ENCODE peak calls at places on chromosome 14, in seven cellular contexts. N is activated CD4-positive, alpha-beta T cell treated with anti-CD3 and anti-CD28 coated beads for 48 hours; O is activated T-helper 1 cell treated with Interleukin-2 at 50 U/mL for 16 hours; R is left ventricle myocardium inferior; M is GM06990; K is fibroblast of pulmonary artery; I is GM04503. U is an unnamed sample.

GRCh38 chr14:77208266-77208978 is 26.8 kb downstream of the TMEM63C start:
- DNase-seq in N (peak), O (peak), R (peak), M (peak), K (peak), I (peak), U (peak)

GRCh38 chr14:104481323-104481722 is 98.2 kb upstream of the C14orf180 start:
- DNase-seq in N (no peak), O (no peak), R (no peak), M (no peak), K (no peak), I (no peak), U (no peak)

GRCh38 chr14:37186865-37187264 is 10.9 kb upstream of the MIPOL1 start:
- DNase-seq in N (no peak), O (no peak), R (no peak), M (no peak), K (no peak), I (no peak), U (no peak)

GRCh38 chr14:102292446-102292845 is 12.5 kb downstream of the MOK start:
- DNase-seq in N (no peak), O (no peak), R (no peak), M (no peak), K (no peak), I (no peak), U (no peak)

GRCh38 chr14:61255968-61256367 is 25.2 kb downstream of the TMEM30B start:
- DNase-seq in N (no peak), O (no peak), R (no peak), M (no peak), K (no peak), I (no peak), U (no peak)

GRCh38 chr14:104982548-104983230 is 2.9 kb upstream of the CLBA1 start:
- DNase-seq in N (no peak), O (no peak), R (no peak), M (no peak), K (no peak), I (no peak), U (no peak)

GRCh38 chr14:50109342-50109741 is 7.0 kb downstream of the VCPKMT start:
- DNase-seq in N (no peak), O (no peak), R (no peak), M (no peak), K (peak), I (no peak), U (peak)

GRCh38 chr14:106530423-106531107 is 1004.2 kb downstream of the TMEM121 start:
- DNase-seq in N (peak), O (peak), R (no peak), M (peak), K (no peak), I (no peak), U (no peak)

GRCh38 chr14:36207500-36207899 is 31.0 kb upstream of the PTCSC3 start:
- DNase-seq in N (no peak), O (no peak), R (no peak), M (no peak), K (peak), I (no peak), U (peak)

GRCh38 chr14:78143489-78144145 is 26.6 kb upstream of the NRXN3 start:
- DNase-seq in N (peak), O (no peak), R (no peak), M (no peak), K (no peak), I (no peak), U (peak)

GRCh38 chr14:62777510-62777909 is 267.7 kb downstream of the KCNH5 start:
- DNase-seq in N (no peak), O (no peak), R (no peak), M (no peak), K (no peak), I (no peak), U (no peak)

GRCh38 chr14:81311816-81312215 is 88.3 kb downstream of the STON2 start:
- DNase-seq in N (no peak), O (no peak), R (no peak), M (no peak), K (no peak), I (no peak), U (peak)

GRCh38 chr14:25516838-25517237 is 466.9 kb upstream of the STXBP6 start:
- DNase-seq in N (no peak), O (no peak), R (no peak), M (no peak), K (no peak), I (no peak), U (peak)

GRCh38 chr14:35499180-35499579 is 34.8 kb upstream of the INSM2 start:
- DNase-seq in N (no peak), O (no peak), R (no peak), M (no peak), K (no peak), I (no peak), U (no peak)

GRCh38 chr14:104378636-104379225 is 200.8 kb upstream of the C14orf180 start:
- DNase-seq in N (no peak), O (no peak), R (no peak), M (no peak), K (no peak), I (no peak), U (no peak)

GRCh38 chr14:85576161-85576560 is 46.2 kb downstream of the FLRT2 start:
- DNase-seq in N (no peak), O (no peak), R (no peak), M (no peak), K (peak), I (peak), U (peak)

GRCh38 chr14:61145903-61146411 is 135.2 kb downstream of the TMEM30B start:
- DNase-seq in N (no peak), O (no peak), R (no peak), M (no peak), K (peak), I (peak), U (peak)

GRCh38 chr14:100120522-100121269 is 38.7 kb downstream of the DEGS2 start:
- DNase-seq in N (no peak), O (no peak), R (no peak), M (no peak), K (no peak), I (no peak), U (no peak)

GRCh38 chr14:49868720-49869114 is 16.1 kb upstream of the NEMF start:
- DNase-seq in N (no peak), O (no peak), R (no peak), M (no peak), K (no peak), I (no peak), U (no peak)

GRCh38 chr14:68508581-68508980 is 284.3 kb downstream of the ZFP36L1 start:
- DNase-seq in N (no peak), O (no peak), R (no peak), M (no peak), K (no peak), I (no peak), U (no peak)

GRCh38 chr14:21229821-21230220 is 39.4 kb downstream of the HNRNPC start:
- DNase-seq in N (no peak), O (no peak), R (no peak), M (no peak), K (no peak), I (no peak), U (no peak)

GRCh38 chr14:33788116-33788515 is 162.8 kb downstream of the EGLN3 start:
- DNase-seq in N (no peak), O (no peak), R (no peak), M (no peak), K (no peak), I (no peak), U (no peak)

GRCh38 chr14:68938515-68939423 is 40.3 kb downstream of the ACTN1 start:
- DNase-seq in N (no peak), O (no peak), R (peak), M (no peak), K (peak), I (no peak), U (peak)

GRCh38 chr14:74426202-74426582 is at the start of gene SYNDIG1L:
- DNase-seq in N (no peak), O (no peak), R (no peak), M (no peak), K (no peak), I (no peak), U (no peak)

GRCh38 chr14:27995688-27996087 is 770.9 kb upstream of the FOXG1 start:
- DNase-seq in N (no peak), O (no peak), R (no peak), M (no peak), K (no peak), I (no peak), U (no peak)

GRCh38 chr14:69617796-69618195 is 6.4 kb downstream of the SUSD6 start:
- DNase-seq in N (no peak), O (no peak), R (no peak), M (no peak), K (no peak), I (no peak), U (no peak)

GRCh38 chr14:55802986-55803431 is 223.0 kb downstream of the KTN1 start:
- DNase-seq in N (peak), O (no peak), R (no peak), M (no peak), K (peak), I (no peak), U (peak)

GRCh38 chr14:75010472-75010871 is 7.8 kb downstream of the EIF2B2 start:
- DNase-seq in N (no peak), O (no peak), R (no peak), M (no peak), K (peak), I (no peak), U (no peak)

GRCh38 chr14:89442280-89442679 is 25.2 kb upstream of the FOXN3 start:
- DNase-seq in N (no peak), O (no peak), R (no peak), M (no peak), K (no peak), I (no peak), U (no peak)

GRCh38 chr14:105495990-105496830 is 5.2 kb downstream of the TEDC1 start:
- DNase-seq in N (no peak), O (no peak), R (peak), M (peak), K (no peak), I (no peak), U (no peak)

GRCh38 chr14:53062856-53063255 is 90.3 kb downstream of the DDHD1 start:
- DNase-seq in N (no peak), O (no peak), R (no peak), M (no peak), K (peak), I (no peak), U (peak)

GRCh38 chr14:61566537-61567225 is 128.6 kb upstream of the HIF1A start:
- DNase-seq in N (no peak), O (no peak), R (no peak), M (no peak), K (peak), I (no peak), U (peak)

GRCh38 chr14:32374155-32374554 is 45.1 kb downstream of the AKAP6 start:
- DNase-seq in N (no peak), O (no peak), R (no peak), M (no peak), K (peak), I (no peak), U (no peak)

GRCh38 chr14:54769955-54770863 is 132.4 kb downstream of the GCH1 start:
- DNase-seq in N (no peak), O (no peak), R (no peak), M (no peak), K (no peak), I (no peak), U (no peak)

GRCh38 chr14:89748004-89748403 is 206.5 kb downstream of the EFCAB11 start:
- DNase-seq in N (peak), O (no peak), R (no peak), M (no peak), K (no peak), I (no peak), U (peak)

GRCh38 chr14:23175823-23176222 is 7.6 kb downstream of the SLC7A8 start:
- DNase-seq in N (no peak), O (no peak), R (no peak), M (no peak), K (peak), I (no peak), U (peak)

GRCh38 chr14:99273025-99273723 is 1.2 kb upstream of the BCL11B start:
- DNase-seq in N (peak), O (no peak), R (no peak), M (peak), K (no peak), I (no peak), U (peak)